ENCODE peak calls at places on chromosomes 6 and 20, in four cellular contexts. C is B cell, R is IMR-90, L is HL-60. Q is an unnamed sample.

GRCh38 chr20:23517719-23518118 is 26.8 kb downstream of the CST8 start:
- DNase-seq in C (no peak), R (no peak), L (no peak), Q (no peak)

GRCh38 chr6:89597372-89597771 is 41.2 kb downstream of the LYRM2 start:
- DNase-seq in C (no peak), R (no peak), L (no peak), Q (no peak)

GRCh38 chr6:170200458-170200891 is 90.4 kb downstream of the DLL1 start:
- DNase-seq in C (no peak), R (peak), L (no peak), Q (no peak)

GRCh38 chr6:25743868-25744267 is 10.7 kb upstream of the SLC17A4 start:
- DNase-seq in C (no peak), R (no peak), L (no peak), Q (no peak)

GRCh38 chr6:30877419-30878262 is 6.7 kb upstream of the DDR1 start:
- DNase-seq in C (peak), R (peak), L (peak), Q (peak)

GRCh38 chr6:138246650-138247440 is 28.6 kb upstream of the PBOV1 start:
- DNase-seq in C (no peak), R (no peak), L (no peak), Q (no peak)

GRCh38 chr6:166501246-166501645 is 85.2 kb downstream of the RAMACL start:
- DNase-seq in C (no peak), R (no peak), L (no peak), Q (no peak)

GRCh38 chr6:136117081-136117480 is 133.0 kb downstream of the MTFR2 start:
- DNase-seq in C (no peak), R (peak), L (no peak), Q (no peak)

GRCh38 chr6:106167105-106167814 is 81.1 kb downstream of the PRDM1 start:
- DNase-seq in C (no peak), R (no peak), L (no peak), Q (no peak)

GRCh38 chr6:170088349-170088951 is 202.4 kb downstream of the DLL1 start:
- DNase-seq in C (peak), R (no peak), L (peak), Q (peak)

GRCh38 chr6:144064402-144064830 is 31.0 kb downstream of the SF3B5 start:
- DNase-seq in C (peak), R (no peak), L (peak), Q (peak)

GRCh38 chr6:169789944-169790927 is 38.8 kb downstream of the ERMARD start:
- DNase-seq in C (peak), R (peak), L (peak), Q (peak)

DNA sequence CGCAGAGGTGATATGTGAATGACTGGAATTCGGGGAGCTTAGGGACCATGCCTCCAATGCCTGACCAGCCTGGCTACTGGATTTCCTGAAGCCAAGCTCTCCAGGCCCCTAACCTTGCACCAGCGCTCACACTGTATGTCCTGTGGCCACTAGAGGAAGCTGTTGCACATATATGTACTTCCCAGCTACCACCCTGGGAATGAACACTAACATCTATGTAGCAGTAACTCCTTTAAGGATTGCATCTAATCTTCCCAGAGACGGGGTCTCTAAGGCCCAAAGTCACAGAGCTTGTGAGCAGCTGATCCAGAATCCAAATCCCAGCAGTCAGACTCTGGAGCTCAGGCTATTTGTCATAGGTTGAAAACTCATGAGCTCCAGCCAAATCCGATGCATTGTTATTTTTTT is 20.4 kb upstream of the BPIFB1 start:
- DNase-seq in C (no peak), R (peak), L (peak), Q (peak)
- TF ChIP-seq CTCF in C (no peak), R (peak), L (peak), Q (peak)

DNA sequence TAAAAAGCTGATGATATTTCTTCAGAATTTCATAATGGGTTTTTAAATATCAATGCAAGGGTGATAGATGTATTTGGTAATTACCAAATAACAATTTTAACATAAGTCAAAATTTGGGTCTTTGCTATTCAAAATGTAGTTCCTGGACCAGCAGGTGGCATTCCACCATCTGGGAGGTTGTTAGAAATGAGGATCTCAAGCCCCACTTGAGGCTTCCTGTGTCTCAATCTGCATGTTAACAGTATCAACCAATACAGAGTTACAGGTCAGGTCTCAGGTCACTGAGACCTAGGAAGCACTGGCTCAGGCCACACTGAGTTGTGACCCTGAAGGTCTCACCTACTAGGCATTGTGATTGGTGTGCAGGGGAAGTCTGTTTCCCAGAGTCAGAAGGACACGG is 57.2 kb upstream of the MTRF1L start:
- DNase-seq in C (no peak), R (no peak), L (no peak), Q (no peak)
- TF ChIP-seq CTCF in C (no peak), R (peak), L (no peak), Q (no peak)

GRCh38 chr6:41430875-41431274 is 95.5 kb downstream of the NCR2 start:
- DNase-seq in C (no peak), R (peak), L (no peak), Q (no peak)

GRCh38 chr6:41439524-41440418 is 104.4 kb downstream of the NCR2 start:
- DNase-seq in C (peak), R (no peak), L (peak), Q (peak)

GRCh38 chr6:41437604-41438003 is 102.2 kb downstream of the NCR2 start:
- DNase-seq in C (no peak), R (no peak), L (no peak), Q (no peak)

GRCh38 chr6:41438746-41439145 is 103.3 kb downstream of the NCR2 start:
- DNase-seq in C (no peak), R (no peak), L (no peak), Q (no peak)

DNA sequence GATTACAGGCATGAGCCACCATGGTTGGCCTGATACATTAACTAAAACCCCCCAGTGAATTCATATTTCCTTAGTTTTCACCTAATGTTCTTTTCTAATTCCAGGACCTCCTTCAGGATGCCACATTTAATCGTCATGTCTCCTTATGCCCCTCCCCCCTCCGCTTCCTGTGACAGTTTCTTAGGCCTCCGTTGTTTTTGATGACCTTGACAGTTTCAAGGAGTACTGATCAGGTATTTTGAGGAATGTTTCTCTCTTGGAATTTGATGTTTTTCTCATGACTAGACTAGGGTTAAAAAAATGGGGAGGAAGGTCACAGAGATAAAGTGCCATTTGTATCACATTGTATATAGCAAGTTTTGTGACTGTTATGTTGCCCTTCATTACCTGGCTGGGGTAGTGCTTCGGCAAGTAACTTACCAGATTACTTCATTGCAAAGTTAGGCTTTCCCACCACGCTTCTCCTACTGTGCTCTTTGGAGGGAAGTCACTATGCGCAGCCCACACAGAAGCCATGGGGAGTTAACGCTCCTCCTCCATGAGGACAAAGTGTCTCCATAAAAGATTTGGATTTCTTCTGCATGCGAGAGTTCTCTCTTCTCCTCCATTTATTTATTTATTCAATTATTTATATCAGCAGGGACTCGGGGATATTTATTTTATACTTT is 99.5 kb downstream of the NCR2 start:
- DNase-seq in C (no peak), R (no peak), L (no peak), Q (no peak)
- TF ChIP-seq CTCF in C (no peak), R (no peak), L (no peak), Q (no peak)

GRCh38 chr6:63441266-63441956 is 121.6 kb upstream of the LGSN start:
- DNase-seq in C (no peak), R (no peak), L (no peak), Q (peak)
- TF ChIP-seq CTCF in C (no peak), R (no peak), L (no peak), Q (no peak)